ENCODE peak calls at places on chromosomes 6 and 20, in six cellular contexts. I, U, A, E, Z and W are unnamed samples.

GRCh38 chr20:19757973-19758887 is at the start of gene RIN2:
- DNase-seq in U (peak; percentile 78), I (peak; percentile 86), Z (peak; percentile 97), E (peak; percentile 94), A (no peak), W (no peak)

GRCh38 chr6:119147101-119148053 is 68.9 kb upstream of the FAM184A start:
- DNase-seq in A (no peak), Z (no peak), U (peak; percentile 97), I (peak; percentile 97), E (peak; percentile 30), W (no peak)

GRCh38 chr6:91860951-91861350 is 1274.1 kb upstream of the MAP3K7 start:
- DNase-seq in U (peak; percentile 74), I (no peak), A (no peak), Z (no peak), E (no peak), W (no peak)

GRCh38 chr6:139742671-139743070 is 368.2 kb upstream of the CITED2 start:
- DNase-seq in I (no peak), E (no peak), U (no peak), Z (no peak), A (no peak), W (no peak)

GRCh38 chr6:14734416-14735340 is 511.2 kb upstream of the JARID2 start:
- DNase-seq in E (peak; percentile 16), A (no peak), I (peak; percentile 92), Z (no peak), U (peak; percentile 98), W (no peak)

GRCh38 chr6:88843040-88843439 is 120.4 kb downstream of the RNGTT start:
- DNase-seq in U (peak; percentile 81), E (no peak), A (no peak), I (peak; percentile 81), Z (no peak), W (no peak)

GRCh38 chr20:24650091-24650490 is 180.7 kb downstream of the SYNDIG1 start:
- DNase-seq in A (no peak), I (peak; percentile 34), E (no peak), Z (no peak), U (peak; percentile 66), W (no peak)

GRCh38 chr6:116175344-116175743 is 49.4 kb upstream of the COL10A1 start:
- DNase-seq in I (peak; percentile 15), U (no peak), Z (no peak), E (no peak), A (no peak), W (no peak)

GRCh38 chr20:57594092-57594911 is 25.9 kb downstream of the ZBP1 start:
- DNase-seq in I (peak; percentile 47), E (peak; percentile 35), U (no peak), Z (peak; percentile 84), A (no peak), W (peak; percentile 30)

GRCh38 chr6:41375598-41376151 is 40.3 kb downstream of the NCR2 start:
- DNase-seq in I (no peak), A (no peak), E (no peak), Z (no peak), U (no peak), W (no peak)

GRCh38 chr20:15867899-15868298 is 705.3 kb downstream of the KIF16B start:
- DNase-seq in Z (no peak), U (no peak), A (no peak), I (no peak), E (no peak), W (no peak)

GRCh38 chr20:50120935-50121693 is 8.2 kb upstream of the UBE2V1 start:
- DNase-seq in E (no peak), A (peak; percentile 36), U (no peak), Z (peak; percentile 80), I (peak; percentile 78), W (peak; percentile 36)

GRCh38 chr6:34531580-34532201 is 24.4 kb downstream of the SPDEF start:
- DNase-seq in Z (peak; percentile 94), I (no peak), U (peak; percentile 77), A (no peak), E (peak; percentile 70), W (peak; percentile 33)

GRCh38 chr6:28768187-28768913 is 155.4 kb downstream of the TRIM27 start:
- DNase-seq in E (no peak), I (no peak), U (no peak), A (no peak), Z (no peak), W (no peak)

GRCh38 chr6:123380257-123380656 is 256.5 kb downstream of the TRDN start:
- DNase-seq in E (peak; percentile 10), A (no peak), U (peak; percentile 0), I (peak; percentile 47), Z (no peak), W (no peak)

GRCh38 chr6:93407186-93407585 is 12.2 kb downstream of the EPHA7 start:
- DNase-seq in U (peak; percentile 3), Z (no peak), A (no peak), I (no peak), E (no peak), W (no peak)

GRCh38 chr20:47356220-47356525 is 326 bp downstream of the ZMYND8 start:
- DNase-seq in U (no peak), I (no peak), A (no peak), E (no peak), Z (no peak), W (no peak)

GRCh38 chr6:30450548-30450907 is 38.8 kb upstream of the HLA-E start:
- DNase-seq in I (no peak), U (no peak), A (no peak), E (no peak), Z (no peak), W (no peak)

GRCh38 chr6:170010665-170011232 is 259.3 kb downstream of the ERMARD start:
- DNase-seq in Z (no peak), I (no peak), E (no peak), A (no peak), U (no peak), W (no peak)

GRCh38 chr6:32954983-32955802 is 2.3 kb upstream of the HLA-DMA start:
- DNase-seq in U (no peak), E (no peak), I (peak; percentile 54), Z (no peak), A (no peak), W (no peak)

GRCh38 chr20:63873477-63873971 is 8.5 kb downstream of the TPD52L2 start:
- DNase-seq in I (peak; percentile 93), U (peak; percentile 72), E (peak; percentile 57), Z (peak; percentile 77), A (peak; percentile 15), W (no peak)

GRCh38 chr20:31449511-31450128 is 9.2 kb downstream of the DEFB123 start:
- DNase-seq in E (no peak), A (no peak), Z (no peak), I (no peak), U (no peak), W (no peak)
- H3K9me3 ChIP-seq in E (no peaks in the 10 kb centered on the region), A (no peaks in the 10 kb centered on the region), Z (no peaks in the 10 kb centered on the region), I (no peaks in the 10 kb centered on the region), U (no peaks in the 10 kb centered on the region), W (no peaks in the 10 kb centered on the region)

DNA sequence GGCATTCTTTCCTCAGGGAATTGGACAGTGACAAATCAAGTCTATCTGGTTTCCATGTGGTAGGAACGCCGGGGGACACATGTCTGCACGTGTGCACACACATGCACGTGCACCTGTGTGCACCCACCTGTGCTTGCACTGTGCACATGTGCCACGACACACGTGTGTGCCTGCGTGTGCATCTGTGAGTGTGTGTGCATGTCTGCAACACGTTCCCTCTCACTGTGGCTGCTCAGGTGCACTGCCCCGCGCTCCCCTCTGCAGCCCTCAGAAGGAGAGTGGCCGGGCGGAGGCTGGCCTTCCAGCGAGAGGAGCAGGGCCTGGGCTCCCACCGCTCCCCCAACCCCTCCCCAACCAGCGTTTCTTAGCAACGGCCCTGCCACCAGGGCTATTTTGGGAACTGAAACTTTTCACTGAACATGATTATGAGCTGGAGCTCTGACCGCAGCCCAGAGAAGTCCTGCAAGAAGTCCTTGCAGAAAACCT is 147.8 kb downstream of the PHACTR3 start:
- DNase-seq in A (no peak), Z (peak; percentile 86), I (no peak), E (peak; percentile 59), U (no peak), W (no peak)
- H3K9me3 ChIP-seq in A (no peaks in the 10 kb centered on the region), Z (no peaks in the 10 kb centered on the region), I (no peaks in the 10 kb centered on the region), E (no peaks in the 10 kb centered on the region), U (no peaks in the 10 kb centered on the region), W (no peaks in the 10 kb centered on the region)

GRCh38 chr6:165096868-165097267 is 212.5 kb downstream of the C6orf118 start:
- DNase-seq in E (no peak), A (no peak), U (no peak), Z (no peak), I (peak; percentile 73), W (no peak)

GRCh38 chr6:165092881-165093595 is 216.4 kb downstream of the C6orf118 start:
- DNase-seq in I (no peak), U (no peak), Z (no peak), E (no peak), A (no peak), W (no peak)

GRCh38 chr6:165096209-165096608 is 213.2 kb downstream of the C6orf118 start:
- DNase-seq in E (no peak), I (no peak), A (no peak), U (no peak), Z (peak; percentile 36), W (no peak)

DNA sequence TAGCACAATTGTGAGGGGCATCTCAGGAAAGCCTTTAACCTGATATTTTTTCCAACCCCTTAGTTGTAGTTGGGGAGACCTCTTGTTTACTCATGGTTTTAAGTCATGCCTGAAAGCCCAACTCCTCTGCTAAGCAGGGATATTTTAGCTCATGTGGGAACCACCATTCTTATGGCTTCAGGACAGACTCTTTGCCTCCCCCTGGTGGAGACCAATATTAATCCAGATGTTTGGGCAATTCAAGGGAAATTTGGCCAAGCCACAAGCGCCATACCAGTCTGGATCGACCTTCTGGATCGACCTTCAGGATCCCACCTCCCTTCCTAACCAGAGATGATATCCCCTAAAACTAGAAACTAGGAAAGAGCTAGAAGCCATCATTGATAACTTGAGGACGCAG is 211.2 kb downstream of the C6orf118 start:
- DNase-seq in Z (no peak), I (peak; percentile 32), A (no peak), U (no peak), E (no peak), W (no peak)
- H3K9me3 ChIP-seq in Z (no peaks in the 10 kb centered on the region), I (no peaks in the 10 kb centered on the region), A (no peaks in the 10 kb centered on the region), U (no peaks in the 10 kb centered on the region), E (no peaks in the 10 kb centered on the region), W (no peaks in the 10 kb centered on the region)

DNA sequence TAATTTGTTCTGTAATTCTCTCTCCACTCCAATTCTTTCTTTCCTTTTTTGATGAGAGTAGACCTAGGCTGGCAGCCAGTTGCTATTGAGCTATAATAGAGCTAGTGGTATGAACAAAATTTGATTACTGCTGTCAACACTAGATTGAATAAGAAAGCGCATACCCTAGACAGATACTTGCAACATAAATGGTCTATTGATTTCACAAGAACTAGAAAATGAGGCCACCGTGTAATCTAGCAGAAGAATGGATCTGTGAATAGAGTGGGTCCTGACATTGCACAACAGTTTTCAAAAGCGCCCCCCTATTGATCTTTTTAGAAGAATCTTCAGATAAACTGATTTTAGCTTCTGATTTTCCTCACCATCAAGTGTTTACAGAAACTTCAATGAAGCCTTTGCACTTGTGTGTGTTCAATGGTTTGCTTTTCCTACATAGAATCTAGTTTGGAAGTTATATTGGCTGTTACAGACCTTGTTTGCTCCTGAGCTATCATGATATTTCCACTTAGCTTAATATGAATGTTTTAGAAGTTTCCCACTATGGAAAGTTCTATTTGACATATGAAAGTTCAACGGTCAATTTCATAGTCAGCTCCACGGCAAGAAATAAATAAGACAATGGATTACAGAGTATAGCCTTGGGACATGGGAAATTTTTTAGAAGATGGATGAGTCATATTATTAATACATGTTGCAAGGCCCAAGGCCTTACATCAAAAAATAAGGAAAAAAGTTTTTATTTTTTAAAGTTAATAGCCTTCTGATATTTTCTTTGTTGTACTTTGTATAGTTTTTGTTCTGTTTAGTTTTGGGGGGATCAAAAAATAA is 55.6 kb downstream of the UTRN start:
- DNase-seq in U (no peak), A (no peak), I (peak; percentile 43), Z (no peak), E (no peak), W (no peak)
- H3K9me3 ChIP-seq in U (no peaks in the 10 kb centered on the region), A (no peaks in the 10 kb centered on the region), I (no peaks in the 10 kb centered on the region), Z (no peaks in the 10 kb centered on the region), E (no peaks in the 10 kb centered on the region), W (no peaks in the 10 kb centered on the region)